ENCODE peak calls at places on chromosomes 2 and 18, in ten cellular contexts. One of them, this sample, is unnamed.

GRCh38 chr2:11242545-11243174 is 87.4 kb downstream of the SLC66A3 start:
- DNase-seq in spleen: no peak
- DNase-seq in prostate gland: no peak
- DNase-seq in stomach: no peak
- DNase-seq in right lobe of liver: no peak
- DNase-seq in Peyer's patch: no peak
- DNase-seq in IMR-90: no peak
- DNase-seq in heart left ventricle: no peak
- DNase-seq in esophagus muscularis mucosa: no peak
- DNase-seq in body of pancreas: no peak
- DNase-seq in this sample: no peak

GRCh38 chr2:190535586-190535985 is 1.1 kb upstream of the NEMP2 start:
- DNase-seq in spleen: no peak
- DNase-seq in prostate gland: no peak
- DNase-seq in stomach: no peak
- DNase-seq in right lobe of liver: no peak
- DNase-seq in Peyer's patch: no peak
- DNase-seq in IMR-90: no peak
- DNase-seq in heart left ventricle: no peak
- DNase-seq in esophagus muscularis mucosa: no peak
- DNase-seq in body of pancreas: no peak
- DNase-seq in this sample: no peak

GRCh38 chr2:67572721-67573485 is 175.8 kb downstream of the ETAA1 start:
- DNase-seq in spleen: no peak
- DNase-seq in prostate gland: peak; percentile 51
- DNase-seq in stomach: peak; percentile 26
- DNase-seq in right lobe of liver: no peak
- DNase-seq in Peyer's patch: peak; percentile 64
- DNase-seq in IMR-90: peak; percentile 22
- DNase-seq in heart left ventricle: no peak
- DNase-seq in esophagus muscularis mucosa: peak; percentile 90
- DNase-seq in body of pancreas: no peak
- DNase-seq in this sample: peak; percentile 33

GRCh38 chr2:23486676-23487075 is 101.7 kb downstream of the KLHL29 start:
- DNase-seq in spleen: no peak
- DNase-seq in prostate gland: no peak
- DNase-seq in stomach: no peak
- DNase-seq in right lobe of liver: no peak
- DNase-seq in Peyer's patch: no peak
- DNase-seq in IMR-90: peak; percentile 70
- DNase-seq in heart left ventricle: no peak
- DNase-seq in esophagus muscularis mucosa: no peak
- DNase-seq in body of pancreas: peak; percentile 33
- DNase-seq in this sample: no peak

GRCh38 chr18:48060947-48061346 is 130.5 kb upstream of the SMAD2 start:
- DNase-seq in spleen: peak; percentile 50
- DNase-seq in prostate gland: no peak
- DNase-seq in stomach: no peak
- DNase-seq in right lobe of liver: no peak
- DNase-seq in Peyer's patch: no peak
- DNase-seq in IMR-90: no peak
- DNase-seq in heart left ventricle: no peak
- DNase-seq in esophagus muscularis mucosa: no peak
- DNase-seq in body of pancreas: no peak
- DNase-seq in this sample: no peak

GRCh38 chr2:43068730-43069517 is 157.5 kb downstream of the ZFP36L2 start:
- DNase-seq in spleen: peak; percentile 61
- DNase-seq in prostate gland: no peak
- DNase-seq in stomach: peak; percentile 10
- DNase-seq in right lobe of liver: peak; percentile 33
- DNase-seq in Peyer's patch: peak; percentile 41
- DNase-seq in IMR-90: no peak
- DNase-seq in heart left ventricle: no peak
- DNase-seq in esophagus muscularis mucosa: no peak
- DNase-seq in body of pancreas: no peak
- DNase-seq in this sample: peak; percentile 2

GRCh38 chr2:167844714-167845530 is 402.5 kb downstream of the STK39 start:
- DNase-seq in spleen: no peak
- DNase-seq in prostate gland: no peak
- DNase-seq in stomach: no peak
- DNase-seq in right lobe of liver: no peak
- DNase-seq in Peyer's patch: peak; percentile 78
- DNase-seq in IMR-90: no peak
- DNase-seq in heart left ventricle: no peak
- DNase-seq in esophagus muscularis mucosa: no peak
- DNase-seq in body of pancreas: no peak
- DNase-seq in this sample: peak; percentile 66

GRCh38 chr2:233208382-233209116 is 42.9 kb upstream of the ATG16L1 start:
- DNase-seq in spleen: peak; percentile 23
- DNase-seq in prostate gland: no peak
- DNase-seq in stomach: no peak
- DNase-seq in right lobe of liver: no peak
- DNase-seq in Peyer's patch: no peak
- DNase-seq in IMR-90: no peak
- DNase-seq in heart left ventricle: no peak
- DNase-seq in esophagus muscularis mucosa: no peak
- DNase-seq in body of pancreas: no peak
- DNase-seq in this sample: no peak

GRCh38 chr2:156892449-156893335 is 364.8 kb upstream of the GALNT5 start:
- DNase-seq in spleen: no peak
- DNase-seq in prostate gland: peak; percentile 39
- DNase-seq in stomach: no peak
- DNase-seq in right lobe of liver: no peak
- DNase-seq in Peyer's patch: peak; percentile 43
- DNase-seq in IMR-90: peak; percentile 60
- DNase-seq in heart left ventricle: no peak
- DNase-seq in esophagus muscularis mucosa: no peak
- DNase-seq in body of pancreas: no peak
- DNase-seq in this sample: no peak

GRCh38 chr2:237236188-237236587 is 150.5 kb downstream of the COPS8 start:
- DNase-seq in spleen: no peak
- DNase-seq in prostate gland: no peak
- DNase-seq in stomach: no peak
- DNase-seq in right lobe of liver: no peak
- DNase-seq in Peyer's patch: no peak
- DNase-seq in IMR-90: peak; percentile 82
- DNase-seq in heart left ventricle: no peak
- DNase-seq in esophagus muscularis mucosa: no peak
- DNase-seq in body of pancreas: no peak
- DNase-seq in this sample: no peak

GRCh38 chr2:19611491-19612332 is 253.3 kb upstream of the OSR1 start:
- DNase-seq in spleen: no peak
- DNase-seq in prostate gland: no peak
- DNase-seq in stomach: no peak
- DNase-seq in right lobe of liver: no peak
- DNase-seq in Peyer's patch: peak; percentile 49
- DNase-seq in IMR-90: peak; percentile 98
- DNase-seq in heart left ventricle: no peak
- DNase-seq in esophagus muscularis mucosa: no peak
- DNase-seq in body of pancreas: no peak
- DNase-seq in this sample: peak; percentile 10

GRCh38 chr18:37144921-37145320 is 316.0 kb downstream of the KIAA1328 start:
- DNase-seq in spleen: no peak
- DNase-seq in prostate gland: no peak
- DNase-seq in stomach: no peak
- DNase-seq in right lobe of liver: no peak
- DNase-seq in Peyer's patch: no peak
- DNase-seq in IMR-90: no peak
- DNase-seq in heart left ventricle: no peak
- DNase-seq in esophagus muscularis mucosa: no peak
- DNase-seq in body of pancreas: no peak
- DNase-seq in this sample: no peak

GRCh38 chr2:111626037-111626861 is 257.7 kb downstream of the ANAPC1 start:
- DNase-seq in spleen: no peak
- DNase-seq in prostate gland: no peak
- DNase-seq in stomach: no peak
- DNase-seq in right lobe of liver: no peak
- DNase-seq in Peyer's patch: no peak
- DNase-seq in IMR-90: peak; percentile 16
- DNase-seq in heart left ventricle: no peak
- DNase-seq in esophagus muscularis mucosa: no peak
- DNase-seq in body of pancreas: no peak
- DNase-seq in this sample: no peak

GRCh38 chr18:9413586-9413985 is 61.7 kb upstream of the RALBP1 start:
- DNase-seq in spleen: no peak
- DNase-seq in prostate gland: no peak
- DNase-seq in stomach: no peak
- DNase-seq in right lobe of liver: no peak
- DNase-seq in Peyer's patch: no peak
- DNase-seq in IMR-90: peak; percentile 91
- DNase-seq in heart left ventricle: no peak
- DNase-seq in esophagus muscularis mucosa: no peak
- DNase-seq in body of pancreas: no peak
- DNase-seq in this sample: no peak

GRCh38 chr2:108139521-108139920 is 100.2 kb upstream of the SULT1C3 start:
- DNase-seq in spleen: no peak
- DNase-seq in prostate gland: no peak
- DNase-seq in stomach: no peak
- DNase-seq in right lobe of liver: no peak
- DNase-seq in Peyer's patch: no peak
- DNase-seq in IMR-90: peak; percentile 13
- DNase-seq in heart left ventricle: no peak
- DNase-seq in esophagus muscularis mucosa: no peak
- DNase-seq in body of pancreas: no peak
- DNase-seq in this sample: no peak

GRCh38 chr2:70461414-70461813 is 92.2 kb downstream of the TGFA start:
- DNase-seq in spleen: no peak
- DNase-seq in prostate gland: no peak
- DNase-seq in stomach: no peak
- DNase-seq in right lobe of liver: no peak
- DNase-seq in Peyer's patch: no peak
- DNase-seq in IMR-90: no peak
- DNase-seq in heart left ventricle: no peak
- DNase-seq in esophagus muscularis mucosa: no peak
- DNase-seq in body of pancreas: no peak
- DNase-seq in this sample: no peak
- H3K27ac ChIP-seq in spleen: no peak overlapping the region
- H3K27ac ChIP-seq in prostate gland: no peak overlapping the region
- H3K27ac ChIP-seq in stomach: no peak overlapping the region
- H3K27ac ChIP-seq in right lobe of liver: no peak overlapping the region
- H3K27ac ChIP-seq in Peyer's patch: no peak overlapping the region
- H3K27ac ChIP-seq in IMR-90: no peak overlapping the region
- H3K27ac ChIP-seq in heart left ventricle: no peak overlapping the region
- H3K27ac ChIP-seq in esophagus muscularis mucosa: no peak overlapping the region
- H3K27ac ChIP-seq in body of pancreas: no peak overlapping the region
- H3K27ac ChIP-seq in this sample: no peak overlapping the region

GRCh38 chr2:206159346-206160123 is at the start of the genes EEF1B2 and NDUFS1:
- DNase-seq in spleen: peak; percentile 100
- DNase-seq in prostate gland: peak; percentile 98
- DNase-seq in stomach: peak; percentile 98
- DNase-seq in right lobe of liver: peak; percentile 99
- DNase-seq in Peyer's patch: peak; percentile 99
- DNase-seq in IMR-90: peak; percentile 99
- DNase-seq in heart left ventricle: peak; percentile 99
- DNase-seq in esophagus muscularis mucosa: peak; percentile 99
- DNase-seq in body of pancreas: peak; percentile 96
- DNase-seq in this sample: peak; percentile 98

GRCh38 chr2:206158563-206159345 is 490 bp downstream of the NDUFS1 start:
- DNase-seq in spleen: no peak
- DNase-seq in prostate gland: no peak
- DNase-seq in stomach: no peak
- DNase-seq in right lobe of liver: no peak
- DNase-seq in Peyer's patch: no peak
- DNase-seq in IMR-90: peak; percentile 31
- DNase-seq in heart left ventricle: no peak
- DNase-seq in esophagus muscularis mucosa: no peak
- DNase-seq in body of pancreas: no peak
- DNase-seq in this sample: no peak

GRCh38 chr2:206160124-206160806 is 570 bp downstream of the EEF1B2 start:
- DNase-seq in spleen: peak; percentile 78
- DNase-seq in prostate gland: no peak
- DNase-seq in stomach: peak; percentile 63
- DNase-seq in right lobe of liver: no peak
- DNase-seq in Peyer's patch: no peak
- DNase-seq in IMR-90: peak; percentile 38
- DNase-seq in heart left ventricle: no peak
- DNase-seq in esophagus muscularis mucosa: peak; percentile 93
- DNase-seq in body of pancreas: peak; percentile 22
- DNase-seq in this sample: peak; percentile 66

GRCh38 chr2:206163251-206163880 is 3.7 kb downstream of the EEF1B2 start:
- DNase-seq in spleen: no peak
- DNase-seq in prostate gland: no peak
- DNase-seq in stomach: no peak
- DNase-seq in right lobe of liver: no peak
- DNase-seq in Peyer's patch: no peak
- DNase-seq in IMR-90: no peak
- DNase-seq in heart left ventricle: no peak
- DNase-seq in esophagus muscularis mucosa: no peak
- DNase-seq in body of pancreas: no peak
- DNase-seq in this sample: no peak

GRCh38 chr2:206160807-206161179 is 1.1 kb downstream of the EEF1B2 start:
- DNase-seq in spleen: no peak
- DNase-seq in prostate gland: no peak
- DNase-seq in stomach: no peak
- DNase-seq in right lobe of liver: no peak
- DNase-seq in Peyer's patch: no peak
- DNase-seq in IMR-90: no peak
- DNase-seq in heart left ventricle: no peak
- DNase-seq in esophagus muscularis mucosa: no peak
- DNase-seq in body of pancreas: no peak
- DNase-seq in this sample: no peak
- TF ChIP-seq POLR2A in spleen: no peak
- TF ChIP-seq POLR2A in prostate gland: no peak
- TF ChIP-seq POLR2A in stomach: no peak
- TF ChIP-seq POLR2A in right lobe of liver: no peak
- TF ChIP-seq POLR2A in Peyer's patch: no peak
- TF ChIP-seq POLR2A in IMR-90: no peak
- TF ChIP-seq POLR2A in heart left ventricle: no peak
- TF ChIP-seq POLR2A in esophagus muscularis mucosa: no peak
- TF ChIP-seq POLR2A in body of pancreas: no peak
- TF ChIP-seq POLR2A in this sample: no peak

GRCh38 chr18:12944724-12945123 is 3.1 kb upstream of the SEH1L start:
- DNase-seq in spleen: no peak
- DNase-seq in prostate gland: peak; percentile 49
- DNase-seq in stomach: peak; percentile 81
- DNase-seq in right lobe of liver: peak; percentile 87
- DNase-seq in Peyer's patch: no peak
- DNase-seq in IMR-90: no peak
- DNase-seq in heart left ventricle: peak; percentile 35
- DNase-seq in esophagus muscularis mucosa: no peak
- DNase-seq in body of pancreas: peak; percentile 91
- DNase-seq in this sample: peak; percentile 34
- H3K27ac ChIP-seq in spleen: no peak overlapping the region
- H3K27ac ChIP-seq in prostate gland: no peak overlapping the region
- H3K27ac ChIP-seq in stomach: no peak overlapping the region
- H3K27ac ChIP-seq in right lobe of liver: no peak overlapping the region
- H3K27ac ChIP-seq in Peyer's patch: no peak overlapping the region
- H3K27ac ChIP-seq in IMR-90: no peak overlapping the region
- H3K27ac ChIP-seq in heart left ventricle: no peak overlapping the region
- H3K27ac ChIP-seq in esophagus muscularis mucosa: peak overlapping the region; percentile 15
- H3K27ac ChIP-seq in body of pancreas: peak overlapping the region; percentile 85
- H3K27ac ChIP-seq in this sample: no peak overlapping the region

DNA sequence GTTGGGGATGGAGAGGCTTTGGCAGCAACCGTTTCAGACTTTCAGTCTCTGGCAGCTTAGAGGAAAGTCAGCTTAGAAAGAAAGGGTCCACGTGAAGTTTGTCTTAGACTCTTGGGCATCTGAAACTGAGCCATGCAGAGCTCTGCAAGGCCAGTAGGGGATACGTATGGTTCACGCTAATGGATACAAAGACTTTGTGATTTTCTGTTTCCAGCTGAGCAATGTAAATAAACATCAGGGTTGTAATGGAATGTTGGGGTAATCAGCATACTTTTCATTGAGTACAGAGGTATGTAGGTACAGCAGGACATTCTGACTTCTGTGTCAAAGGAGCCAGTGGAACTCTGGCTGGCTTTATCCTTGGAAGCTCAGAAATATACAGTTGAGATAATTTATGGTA is 31.0 kb downstream of the RALB start:
- DNase-seq in spleen: no peak
- DNase-seq in prostate gland: no peak
- DNase-seq in stomach: no peak
- DNase-seq in right lobe of liver: no peak
- DNase-seq in Peyer's patch: no peak
- DNase-seq in IMR-90: peak; percentile 63
- DNase-seq in heart left ventricle: no peak
- DNase-seq in esophagus muscularis mucosa: no peak
- DNase-seq in body of pancreas: no peak
- DNase-seq in this sample: no peak
- TF ChIP-seq POLR2A in spleen: no peak
- TF ChIP-seq POLR2A in prostate gland: no peak
- TF ChIP-seq POLR2A in stomach: no peak
- TF ChIP-seq POLR2A in right lobe of liver: no peak
- TF ChIP-seq POLR2A in Peyer's patch: no peak
- TF ChIP-seq POLR2A in IMR-90: no peak
- TF ChIP-seq POLR2A in heart left ventricle: no peak
- TF ChIP-seq POLR2A in esophagus muscularis mucosa: no peak
- TF ChIP-seq POLR2A in body of pancreas: no peak
- TF ChIP-seq POLR2A in this sample: no peak